ENCODE peak calls at places on chromosomes 6 and 20, in nine cellular contexts. R is cardiac fibroblast; V is foreskin fibroblast; B is mammary epithelial cell; F is AG10803; O is vagina; N is CD8-positive, alpha-beta memory T cell; H is GM06990; L is CD4-positive, alpha-beta memory T cell. T is an unnamed sample.

GRCh38 chr6:159800141-159800865 is at the start of gene PNLDC1:
- DNase-seq in R (no peak), V (no peak), B (no peak), F (no peak), O (no peak), N (no peak), H (no peak), L (no peak), T (no peak)

GRCh38 chr6:83708970-83709747 is at the start of gene SNAP91:
- DNase-seq in R (peak; percentile 12), V (no peak), B (no peak), F (no peak), O (no peak), N (no peak), H (peak; percentile 14), L (no peak), T (no peak)

GRCh38 chr20:44054118-44054517 is 132.9 kb downstream of the JPH2 start:
- DNase-seq in R (no peak), V (no peak), B (no peak), F (no peak), O (no peak), N (no peak), H (no peak), L (no peak), T (no peak)

GRCh38 chr20:16205505-16205904 is 367.7 kb downstream of the KIF16B start:
- DNase-seq in R (no peak), V (no peak), B (no peak), F (peak; percentile 8), O (no peak), N (no peak), H (no peak), L (no peak), T (no peak)

GRCh38 chr6:16576391-16577368 is 184.6 kb downstream of the ATXN1 start:
- DNase-seq in R (no peak), V (no peak), B (no peak), F (no peak), O (no peak), N (no peak), H (peak; percentile 41), L (no peak), T (no peak)

GRCh38 chr20:982754-983153 is 19.4 kb downstream of the RSPO4 start:
- DNase-seq in R (no peak), V (no peak), B (no peak), F (no peak), O (no peak), N (no peak), H (no peak), L (no peak), T (no peak)

GRCh38 chr6:139539852-139540251 is 165.4 kb upstream of the CITED2 start:
- DNase-seq in R (peak; percentile 92), V (peak; percentile 63), B (no peak), F (peak; percentile 97), O (no peak), N (no peak), H (no peak), L (no peak), T (peak; percentile 56)

GRCh38 chr6:138088307-138088744 is 18.9 kb downstream of the PERP start:
- DNase-seq in R (peak; percentile 33), V (peak; percentile 83), B (peak; percentile 95), F (peak; percentile 72), O (no peak), N (no peak), H (no peak), L (no peak), T (no peak)

GRCh38 chr20:63495771-63496403 is 3.0 kb downstream of the EEF1A2 start:
- DNase-seq in R (peak; percentile 45), V (no peak), B (peak; percentile 35), F (peak; percentile 25), O (no peak), N (peak; percentile 64), H (no peak), L (peak; percentile 68), T (peak; percentile 67)

GRCh38 chr20:63497946-63498935 is 642 bp downstream of the EEF1A2 start:
- DNase-seq in R (no peak), V (peak; percentile 33), B (peak; percentile 29), F (peak; percentile 30), O (no peak), N (no peak), H (no peak), L (no peak), T (no peak)

GRCh38 chr20:63497138-63497945 is 1.5 kb downstream of the EEF1A2 start:
- DNase-seq in R (no peak), V (no peak), B (no peak), F (no peak), O (no peak), N (no peak), H (no peak), L (no peak), T (no peak)

GRCh38 chr20:63495167-63495720 is 3.6 kb downstream of the EEF1A2 start:
- DNase-seq in R (no peak), V (no peak), B (no peak), F (no peak), O (no peak), N (no peak), H (no peak), L (no peak), T (no peak)

DNA sequence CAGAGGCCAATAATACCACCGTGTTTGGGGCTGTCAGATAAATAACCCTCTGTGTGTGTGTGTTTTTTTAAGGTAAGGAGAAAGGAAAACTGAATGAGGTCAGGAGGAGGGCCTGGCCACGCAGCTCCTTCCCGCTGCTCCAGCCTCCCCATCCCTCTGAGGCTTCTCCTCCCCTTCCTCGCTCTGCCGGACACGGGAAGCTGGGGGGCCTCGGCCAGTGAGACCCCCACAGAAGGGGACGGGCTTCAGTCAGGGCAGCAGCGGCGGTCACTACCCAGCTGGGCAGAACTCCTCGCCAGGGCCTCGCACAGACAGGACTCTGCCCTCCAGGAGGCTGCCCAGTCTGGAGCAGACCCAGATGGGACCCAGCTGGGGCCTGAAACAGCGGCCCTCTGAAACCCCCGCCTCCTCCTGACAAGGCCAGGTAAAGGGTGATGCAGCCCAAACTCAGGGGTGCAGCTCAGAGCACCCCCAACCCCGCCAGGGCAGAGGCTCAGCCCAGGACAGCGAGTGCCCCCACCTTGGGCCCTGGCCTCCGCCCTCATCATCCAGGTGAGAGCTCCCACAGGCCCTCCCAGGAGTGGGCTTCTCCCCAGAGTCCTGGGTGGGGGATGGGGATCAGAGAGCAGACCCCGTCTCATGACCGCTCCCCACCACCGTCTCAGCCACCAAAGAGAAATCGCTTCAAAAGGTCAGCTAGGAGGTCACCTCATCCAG is 2.3 kb downstream of the EEF1A2 start:
- DNase-seq in R (no peak), V (no peak), B (no peak), F (peak; percentile 4), O (no peak), N (no peak), H (no peak), L (no peak), T (no peak)
- H3K4me3 ChIP-seq in R (peak overlapping the region; percentile 23), V (no peak overlapping the region), B (peak overlapping the region; percentile 28), F (peak overlapping the region; percentile 12), O (peak overlapping the region; percentile 24), N (peak overlapping the region; percentile 43), H (peak overlapping the region; percentile 44), L (no peak overlapping the region), T (peak overlapping the region; percentile 60)

GRCh38 chr20:46122516-46123481 is 4.7 kb downstream of the CD40 start:
- DNase-seq in R (no peak), V (no peak), B (no peak), F (no peak), O (no peak), N (no peak), H (no peak), L (no peak), T (no peak)

GRCh38 chr20:46122071-46122470 is 4.0 kb downstream of the CD40 start:
- DNase-seq in R (peak; percentile 58), V (peak; percentile 37), B (peak; percentile 76), F (peak; percentile 38), O (no peak), N (no peak), H (no peak), L (no peak), T (no peak)

GRCh38 chr20:46120136-46120535 is 2.0 kb downstream of the CD40 start:
- DNase-seq in R (no peak), V (no peak), B (no peak), F (no peak), O (no peak), N (no peak), H (no peak), L (no peak), T (no peak)

GRCh38 chr20:46119547-46119946 is 1.4 kb downstream of the CD40 start:
- DNase-seq in R (no peak), V (no peak), B (no peak), F (no peak), O (no peak), N (no peak), H (no peak), L (no peak), T (no peak)

GRCh38 chr20:46121531-46121930 is 3.4 kb downstream of the CD40 start:
- DNase-seq in R (no peak), V (no peak), B (no peak), F (no peak), O (no peak), N (no peak), H (no peak), L (no peak), T (no peak)
- H3K4me3 ChIP-seq in R (no peak overlapping the region), V (no peak overlapping the region), B (no peak overlapping the region), F (no peak overlapping the region), O (no peak overlapping the region), N (no peak overlapping the region), H (peak overlapping the region; percentile 91), L (no peak overlapping the region), T (no peak overlapping the region)

GRCh38 chr6:29230666-29231065 is 60.0 kb downstream of the OR2J2 start:
- DNase-seq in R (no peak), V (no peak), B (peak; percentile 4), F (no peak), O (no peak), N (no peak), H (no peak), L (no peak), T (no peak)
- H3K4me3 ChIP-seq in R (no peak overlapping the region), V (no peak overlapping the region), B (no peak overlapping the region), F (no peak overlapping the region), O (no peak overlapping the region), N (no peak overlapping the region), H (no peak overlapping the region), L (no peak overlapping the region), T (no peak overlapping the region)

GRCh38 chr20:54040528-54040927 is 29.9 kb downstream of the BCAS1 start:
- DNase-seq in R (no peak), V (no peak), B (no peak), F (no peak), O (no peak), N (no peak), H (no peak), L (no peak), T (no peak)

GRCh38 chr20:54042021-54042420 is 28.4 kb downstream of the BCAS1 start:
- DNase-seq in R (no peak), V (no peak), B (no peak), F (no peak), O (no peak), N (no peak), H (no peak), L (no peak), T (no peak)

GRCh38 chr20:54043044-54043967 is 27.1 kb downstream of the BCAS1 start:
- DNase-seq in R (no peak), V (no peak), B (peak; percentile 59), F (peak; percentile 92), O (no peak), N (no peak), H (no peak), L (no peak), T (no peak)

GRCh38 chr20:54044156-54044555 is 26.2 kb downstream of the BCAS1 start:
- DNase-seq in R (peak; percentile 71), V (peak; percentile 63), B (peak; percentile 62), F (peak; percentile 92), O (no peak), N (no peak), H (peak; percentile 61), L (no peak), T (no peak)

GRCh38 chr20:54041336-54041735 is 29.1 kb downstream of the BCAS1 start:
- DNase-seq in R (no peak), V (no peak), B (no peak), F (no peak), O (no peak), N (no peak), H (no peak), L (no peak), T (no peak)
- H3K4me3 ChIP-seq in R (no peak overlapping the region), V (no peak overlapping the region), B (no peak overlapping the region), F (no peak overlapping the region), O (no peak overlapping the region), N (no peak overlapping the region), H (no peak overlapping the region), L (no peak overlapping the region), T (no peak overlapping the region)

T was measured in heart right ventricle.